ENCODE peak calls at places on chromosomes 1 and 21, in four cellular contexts. G is breast epithelium, A is anterior cingulate cortex, S is MV-4-11. W is an unnamed sample.
A peak's percentile ranks its signal among the peaks of the same experiment; 100 is the strongest.

GRCh38 chr1:206908038-206908437 is 10.8 kb downstream of the IL24 start:
- DNase-seq in G (no peak), A (no peak), S (no peak), W (no peak)

GRCh38 chr1:225426395-225427248 is 1.2 kb downstream of the LBR start:
- DNase-seq in S (peak; percentile 2), G (no peak), A (peak; percentile 13), W (peak; percentile 42)

GRCh38 chr1:226078336-226078735 is 15.8 kb downstream of the H3-3A start:
- DNase-seq in A (no peak), S (no peak), G (no peak), W (no peak)

GRCh38 chr1:232952514-232953175 is 2.2 kb downstream of the NTPCR start:
- DNase-seq in G (peak; percentile 35), S (peak; percentile 55), A (no peak), W (peak; percentile 32)

GRCh38 chr1:21396516-21396915 is 43.4 kb upstream of the NBPF3 start:
- DNase-seq in G (no peak), S (peak; percentile 55), A (no peak), W (no peak)

GRCh38 chr1:185421485-185422100 is 104.5 kb upstream of the IVNS1ABP start:
- DNase-seq in G (no peak), A (no peak), S (no peak), W (no peak)

GRCh38 chr1:59108481-59109317 is 188.2 kb upstream of the FGGY start:
- DNase-seq in G (no peak), A (no peak), S (no peak), W (no peak)

GRCh38 chr1:56432561-56432971 is 146.8 kb downstream of the PLPP3 start:
- DNase-seq in G (no peak), A (no peak), S (no peak), W (no peak)

GRCh38 chr1:114979278-114979891 is 50.2 kb upstream of the TSHB start:
- DNase-seq in G (peak; percentile 43), A (peak; percentile 2), S (peak; percentile 42), W (peak; percentile 70)

GRCh38 chr1:90713741-90714509 is 3.2 kb downstream of the BARHL2 start:
- DNase-seq in A (no peak), S (no peak), G (no peak), W (no peak)

GRCh38 chr1:62516600-62516999 is 79.8 kb downstream of the USP1 start:
- DNase-seq in S (no peak), G (no peak), A (no peak), W (no peak)

GRCh38 chr1:109040627-109041613 is 982 bp downstream of the WDR47 start:
- DNase-seq in A (peak; percentile 38), G (no peak), S (peak; percentile 29), W (peak; percentile 47)

GRCh38 chr1:237041795-237042466 is at the start of gene RYR2:
- DNase-seq in G (no peak), A (no peak), S (no peak), W (no peak)

GRCh38 chr21:14120091-14120734 is 90.5 kb downstream of the LIPI start:
- DNase-seq in A (no peak), S (peak; percentile 28), G (no peak), W (peak; percentile 50)

GRCh38 chr1:173405281-173405680 is 71.9 kb upstream of the PRDX6 start:
- DNase-seq in G (no peak), A (no peak), S (no peak), W (no peak)

GRCh38 chr1:166905930-166906329 is 29.9 kb upstream of the TADA1 start:
- DNase-seq in A (no peak), S (peak; percentile 63), G (no peak), W (no peak)

GRCh38 chr1:165481820-165482532 is 37.0 kb upstream of the RXRG start:
- DNase-seq in G (peak; percentile 31), A (no peak), S (no peak), W (peak; percentile 12)

GRCh38 chr1:173355281-173356031 is 121.7 kb upstream of the PRDX6 start:
- DNase-seq in S (no peak), A (no peak), G (no peak), W (no peak)